ENCODE peak calls at places on chromosome 3, in four cellular contexts. D, S, T and U are unnamed samples.

GRCh38 chr3:27114684-27115083 is 254.5 kb downstream of the NEK10 start:
- DNase-seq in D (peak; percentile 60), S (peak; percentile 50), T (no peak), U (no peak)

GRCh38 chr3:156189927-156190326 is 69.5 kb downstream of the KCNAB1 start:
- DNase-seq in D (no peak), S (no peak), T (no peak), U (no peak)

GRCh38 chr3:47669026-47669749 is 90.5 kb upstream of the CSPG5 start:
- DNase-seq in D (no peak), S (peak; percentile 66), T (no peak), U (no peak)

GRCh38 chr3:111610612-111611054 is 15.5 kb upstream of the ZBED2 start:
- DNase-seq in D (no peak), S (no peak), T (no peak), U (no peak)

GRCh38 chr3:9957214-9957613 is 5.0 kb upstream of the PRRT3 start:
- DNase-seq in D (no peak), S (peak; percentile 33), T (no peak), U (no peak)

GRCh38 chr3:136428167-136428566 is 178.0 kb downstream of the PCCB start:
- DNase-seq in D (no peak), S (no peak), T (no peak), U (no peak)

GRCh38 chr3:2504912-2505311 is 406.2 kb downstream of the CNTN4 start:
- DNase-seq in D (no peak), S (no peak), T (no peak), U (no peak)

GRCh38 chr3:39626198-39626597 is 158.7 kb downstream of the MOBP start:
- DNase-seq in D (no peak), S (no peak), T (no peak), U (no peak)

GRCh38 chr3:101784850-101785613 is 6.0 kb downstream of the NXPE3 start:
- DNase-seq in D (no peak), S (no peak), T (no peak), U (no peak)

GRCh38 chr3:131619821-131620220 is 117.0 kb upstream of the MRPL3 start:
- DNase-seq in D (no peak), S (no peak), T (no peak), U (no peak)

GRCh38 chr3:194999491-194999890 is 271.5 kb downstream of the XXYLT1 start:
- DNase-seq in D (no peak), S (no peak), T (no peak), U (no peak)

GRCh38 chr3:17747184-17747889 is 4.9 kb upstream of the TBC1D5 start:
- DNase-seq in D (peak; percentile 57), S (no peak), T (no peak), U (no peak)

GRCh38 chr3:195757371-195757770 is 36.6 kb downstream of the MUC20 start:
- DNase-seq in D (no peak), S (no peak), T (no peak), U (no peak)

GRCh38 chr3:184016820-184017671 is 638 bp downstream of the ABCC5 start:
- DNase-seq in D (peak; percentile 18), S (peak; percentile 32), T (peak; percentile 83), U (peak; percentile 56)

GRCh38 chr3:131526801-131527347 is 24.1 kb upstream of the MRPL3 start:
- DNase-seq in D (peak; percentile 32), S (peak; percentile 19), T (peak; percentile 34), U (peak; percentile 70)

GRCh38 chr3:126540946-126541627 is 17.1 kb downstream of the CHST13 start:
- DNase-seq in D (no peak), S (no peak), T (peak; percentile 24), U (no peak)

GRCh38 chr3:124812291-124813265 is 74.6 kb downstream of the ITGB5 start:
- DNase-seq in D (peak; percentile 74), S (peak; percentile 99), T (peak; percentile 70), U (peak; percentile 94)

GRCh38 chr3:19543212-19543841 is 390.7 kb downstream of the EFHB start:
- DNase-seq in D (peak; percentile 15), S (no peak), T (no peak), U (no peak)

GRCh38 chr3:148971819-148972218 is 19.5 kb upstream of the GYG1 start:
- DNase-seq in D (no peak), S (peak; percentile 69), T (no peak), U (no peak)

DNA sequence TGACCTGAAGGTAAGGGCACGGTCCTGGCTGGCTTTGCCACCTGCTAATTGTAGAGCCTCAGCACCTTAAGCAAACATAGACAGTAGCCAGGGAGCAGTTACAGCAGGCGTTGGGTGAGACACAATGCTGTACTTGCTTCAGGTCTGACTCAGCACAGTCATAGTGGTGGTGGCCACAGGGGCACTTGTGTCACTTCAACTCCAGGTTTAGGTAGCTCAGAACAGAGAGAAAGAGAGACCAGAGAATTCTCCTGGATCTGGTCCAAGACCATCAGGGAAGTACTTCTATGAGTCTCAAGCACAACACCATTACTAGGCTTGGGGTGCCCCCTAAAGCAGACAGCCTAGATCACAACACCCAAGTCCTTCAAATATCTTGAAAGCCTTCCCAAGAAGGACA is 204.4 kb downstream of the OTOL1 start:
- DNase-seq in D (no peak), S (no peak), T (no peak), U (no peak)
- TF ChIP-seq MAZ in D (no peak), S (no peak), T (no peak), U (no peak)

GRCh38 chr3:188834349-188834748 is 337.4 kb upstream of the TPRG1 start:
- DNase-seq in D (no peak), S (no peak), T (no peak), U (peak; percentile 6)
- TF ChIP-seq CTCF in D (no peak), S (no peak), T (no peak), U (no peak)

GRCh38 chr3:65678480-65678879 is 360.2 kb downstream of the MAGI1 start:
- DNase-seq in D (no peak), S (no peak), T (no peak), U (no peak)
- TF ChIP-seq MAZ in D (no peak), S (no peak), T (no peak), U (no peak)

GRCh38 chr3:147301781-147302180 is 104.6 kb downstream of the ZIC4 start:
- DNase-seq in D (no peak), S (no peak), T (no peak), U (no peak)

GRCh38 chr3:147298511-147298982 is 107.8 kb downstream of the ZIC4 start:
- DNase-seq in D (peak; percentile 3), S (peak; percentile 100), T (no peak), U (peak; percentile 3)

GRCh38 chr3:147299656-147300055 is 106.7 kb downstream of the ZIC4 start:
- DNase-seq in D (no peak), S (peak; percentile 47), T (no peak), U (no peak)

DNA sequence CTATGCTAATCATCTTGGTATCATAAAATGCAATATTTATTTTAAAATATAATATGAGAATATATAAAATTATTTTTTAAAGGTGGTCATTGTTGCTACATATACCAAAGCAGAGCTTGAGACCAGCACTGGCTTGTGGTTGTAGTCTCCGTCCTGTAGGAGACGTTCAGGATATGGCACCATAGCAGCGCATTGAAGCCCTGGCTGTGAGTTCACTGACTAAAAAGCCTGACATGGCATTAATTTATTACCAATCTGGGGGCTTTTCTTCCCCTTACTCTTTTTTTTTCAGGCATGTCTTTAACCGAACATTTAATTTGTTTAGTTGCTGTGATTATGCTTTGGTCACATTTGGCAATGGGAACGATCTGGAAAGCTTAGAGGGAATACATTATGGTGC is 108.6 kb downstream of the ZIC4 start:
- DNase-seq in D (no peak), S (peak; percentile 24), T (no peak), U (no peak)
- TF ChIP-seq CTCF in D (no peak), S (peak; percentile 6), T (no peak), U (no peak)

GRCh38 chr3:78481050-78481449 is 1286.7 kb downstream of the ROBO1 start:
- DNase-seq in D (no peak), S (no peak), T (no peak), U (no peak)

GRCh38 chr3:78483070-78483469 is 1284.7 kb downstream of the ROBO1 start:
- DNase-seq in D (no peak), S (no peak), T (no peak), U (no peak)
- TF ChIP-seq MAZ in D (no peak), S (no peak), T (no peak), U (no peak)